ENCODE peak calls at places on chromosome 6, in six cellular contexts. B, S, K, U, E and V are unnamed samples.
A peak's percentile ranks its signal among the peaks of the same experiment; 100 is the strongest.

GRCh38 chr6:30411515-30412207 is 66.7 kb downstream of the RPP21 start:
- ATAC-seq in E (peak; percentile 92), B (no peak), U (peak; percentile 67), K (peak; percentile 86), S (peak; percentile 97), V (no peak)

GRCh38 chr6:30963641-30964040 is 19.9 kb upstream of the MUC21 start:
- ATAC-seq in E (no peak), K (no peak), S (no peak), U (no peak), B (no peak), V (no peak)

GRCh38 chr6:43790031-43790430 is 20.0 kb downstream of the VEGFA start:
- ATAC-seq in U (no peak), K (peak; percentile 21), S (no peak), E (no peak), B (no peak), V (peak; percentile 92)

GRCh38 chr6:28943557-28944411 is 20.0 kb upstream of the TRIM27 start:
- ATAC-seq in K (peak; percentile 64), S (peak; percentile 42), B (peak; percentile 63), E (peak; percentile 55), U (peak; percentile 35), V (peak; percentile 23)

GRCh38 chr6:73024598-73024997 is 200.7 kb downstream of the KHDC1L start:
- ATAC-seq in U (no peak), B (no peak), S (no peak), K (no peak), E (no peak), V (no peak)

GRCh38 chr6:1216488-1216974 is 95.4 kb upstream of the FOXQ1 start:
- ATAC-seq in K (no peak), E (no peak), U (no peak), S (no peak), B (no peak), V (no peak)

GRCh38 chr6:134166529-134167221 is 114.3 kb upstream of the SLC2A12 start:
- ATAC-seq in U (no peak), E (no peak), B (no peak), S (no peak), K (peak; percentile 61), V (no peak)

GRCh38 chr6:31614674-31615578 is at the start of gene AIF1:
- ATAC-seq in U (peak; percentile 61), S (no peak), B (no peak), E (no peak), K (peak; percentile 53), V (no peak)

GRCh38 chr6:107712523-107713213 is 111.4 kb downstream of the SCML4 start:
- ATAC-seq in S (no peak), B (no peak), U (peak; percentile 67), E (no peak), K (no peak), V (peak; percentile 52)

GRCh38 chr6:15332441-15332840 is 86.6 kb downstream of the JARID2 start:
- ATAC-seq in B (no peak), U (no peak), E (no peak), S (no peak), K (no peak), V (no peak)

GRCh38 chr6:96816182-96816888 is 20.9 kb downstream of the GPR63 start:
- ATAC-seq in U (no peak), E (no peak), K (no peak), B (no peak), S (no peak), V (no peak)

GRCh38 chr6:116218172-116218633 is 35.7 kb downstream of the TSPYL4 start:
- ATAC-seq in S (no peak), B (no peak), E (peak; percentile 32), U (peak; percentile 30), K (no peak), V (no peak)

GRCh38 chr6:35165630-35166071 is 24.5 kb upstream of the TCP11 start:
- ATAC-seq in S (no peak), K (peak; percentile 39), B (no peak), U (peak; percentile 31), E (no peak), V (no peak)

GRCh38 chr6:131574133-131574532 is 1.1 kb downstream of the ARG1 start:
- ATAC-seq in K (peak; percentile 71), U (no peak), E (no peak), B (no peak), S (no peak), V (no peak)

GRCh38 chr6:43668151-43669028 is 19.2 kb downstream of the MRPS18A start:
- ATAC-seq in K (peak; percentile 73), E (peak; percentile 61), S (peak; percentile 85), B (peak; percentile 85), U (peak; percentile 79), V (peak; percentile 32)

GRCh38 chr6:146928503-146928902 is 275.7 kb upstream of the STXBP5 start:
- ATAC-seq in S (no peak), E (no peak), K (no peak), U (no peak), B (no peak), V (no peak)

GRCh38 chr6:112443666-112444065 is 96.5 kb downstream of the RFPL4B start:
- ATAC-seq in E (no peak), S (no peak), B (peak; percentile 55), U (no peak), K (no peak), V (peak; percentile 80)

GRCh38 chr6:50966532-50966931 is 147.9 kb downstream of the TFAP2B start:
- ATAC-seq in K (no peak), U (peak; percentile 93), S (no peak), B (no peak), E (no peak), V (no peak)

GRCh38 chr6:161273356-161273751 is 507 bp downstream of the AGPAT4 start:
- ATAC-seq in K (no peak), U (peak; percentile 56), E (peak; percentile 29), B (peak; percentile 45), S (no peak), V (peak; percentile 12)

GRCh38 chr6:131949615-131949908 is 1.6 kb downstream of the CCN2 start:
- ATAC-seq in K (no peak), B (no peak), S (no peak), U (no peak), E (no peak), V (peak; percentile 8)

GRCh38 chr6:35718911-35719381 is 17.9 kb upstream of the ARMC12 start:
- ATAC-seq in U (peak; percentile 60), K (no peak), S (no peak), E (peak; percentile 46), B (no peak), V (no peak)

GRCh38 chr6:132977413-132977812 is 163.0 kb downstream of the RPS12 start:
- ATAC-seq in B (no peak), E (no peak), K (no peak), S (no peak), U (no peak), V (no peak)

GRCh38 chr6:167094436-167094819 is 28.5 kb upstream of the CCR6 start:
- ATAC-seq in K (peak; percentile 38), S (no peak), E (no peak), U (peak; percentile 6), B (no peak), V (no peak)

GRCh38 chr6:93047033-93047432 is 372.3 kb downstream of the EPHA7 start:
- ATAC-seq in K (no peak), B (no peak), U (no peak), E (no peak), S (no peak), V (no peak)

GRCh38 chr6:36662827-36663256 is 15.7 kb upstream of the CDKN1A start:
- ATAC-seq in K (peak; percentile 57), E (no peak), B (no peak), U (peak; percentile 8), S (peak; percentile 18), V (no peak)

GRCh38 chr6:5723905-5724691 is 282.6 kb downstream of the NRN1 start:
- ATAC-seq in U (peak; percentile 98), K (no peak), B (peak; percentile 78), S (no peak), E (peak; percentile 52), V (peak; percentile 53)

GRCh38 chr6:94785514-94785913 is 791.8 kb upstream of the MANEA start:
- ATAC-seq in U (peak; percentile 44), E (no peak), B (no peak), S (no peak), K (peak; percentile 73), V (no peak)

GRCh38 chr6:114218831-114219230 is 124.0 kb downstream of the HS3ST5 start:
- ATAC-seq in E (no peak), U (no peak), K (no peak), S (no peak), B (no peak), V (no peak)

GRCh38 chr6:136791296-136792065 is 796 bp downstream of the MAP3K5 start:
- ATAC-seq in K (peak; percentile 70), B (peak; percentile 52), U (peak; percentile 28), S (peak; percentile 8), E (peak; percentile 62), V (peak; percentile 46)

GRCh38 chr6:136793348-136793747 is 1.1 kb upstream of the MAP3K5 start:
- ATAC-seq in E (no peak), K (no peak), B (no peak), U (peak; percentile 10), S (no peak), V (no peak)

GRCh38 chr6:136790411-136791295 is 1.6 kb downstream of the MAP3K5 start:
- ATAC-seq in K (no peak), B (no peak), U (no peak), E (no peak), S (no peak), V (no peak)

GRCh38 chr6:136792066-136792944 is at the start of gene MAP3K5:
- ATAC-seq in E (peak; percentile 90), B (peak; percentile 94), K (peak; percentile 92), S (peak; percentile 87), U (peak; percentile 72), V (peak; percentile 83)

GRCh38 chr6:136792945-136793289 is 640 bp upstream of the MAP3K5 start:
- ATAC-seq in S (peak; percentile 78), K (peak; percentile 76), U (peak; percentile 76), B (peak; percentile 97), E (peak; percentile 86), V (peak; percentile 91)
- TF ChIP-seq POLR2A in S (no peak), K (no peak), U (peak; percentile 58), B (peak; percentile 31), E (peak; percentile 66), V (peak; percentile 11)

GRCh38 chr6:136073216-136073615 is 176.9 kb downstream of the MTFR2 start:
- ATAC-seq in K (no peak), S (no peak), E (no peak), B (no peak), U (no peak), V (no peak)
- H3K27ac ChIP-seq in K (no peak overlapping the region), S (no peak overlapping the region), E (no peak overlapping the region), B (no peak overlapping the region), U (no peak overlapping the region), V (no peak overlapping the region)

DNA sequence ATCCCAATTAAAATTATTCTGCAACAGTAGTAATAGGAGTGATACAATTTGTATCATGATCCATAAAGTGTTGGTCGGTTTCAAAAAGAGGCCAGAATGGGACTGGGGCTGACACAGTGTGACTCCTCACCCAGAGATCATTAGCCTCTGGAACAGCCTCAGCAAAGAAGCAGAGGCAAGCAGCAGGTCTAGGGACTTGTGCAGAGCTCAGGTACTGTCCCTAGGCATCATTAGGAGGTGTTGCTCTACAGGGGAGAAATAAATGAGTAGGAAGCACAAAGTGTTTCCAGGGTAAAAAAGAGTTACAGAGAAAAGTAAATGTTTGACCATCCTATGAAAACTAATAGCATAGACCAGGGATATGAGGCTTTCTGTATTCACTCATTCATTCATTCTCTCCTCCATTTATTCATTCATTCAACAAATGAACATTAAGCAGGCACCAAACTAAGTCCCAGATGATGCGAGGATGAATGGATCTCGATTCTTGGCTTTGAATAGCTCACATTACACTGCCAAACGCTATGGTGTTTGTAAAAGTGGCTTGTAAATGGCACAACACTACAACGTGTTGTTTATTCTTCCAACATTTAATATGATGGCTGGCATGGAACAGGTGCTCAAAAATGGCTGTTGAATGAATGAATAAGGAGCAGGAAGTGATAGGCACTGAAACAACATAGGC is 17.4 kb upstream of the SLC16A10 start:
- ATAC-seq in B (no peak), E (no peak), K (no peak), U (no peak), S (no peak), V (no peak)
- TF ChIP-seq POLR2AphosphoS5 in B (no peak), E (no peak), K (no peak), U (no peak), S (no peak), V (no peak)

GRCh38 chr6:76779068-76779467 is 684.2 kb downstream of the HTR1B start:
- ATAC-seq in K (no peak), U (peak; percentile 50), B (no peak), E (no peak), S (no peak), V (no peak)
- TF ChIP-seq POLR2A in K (no peak), U (no peak), B (no peak), E (no peak), S (no peak), V (no peak)